ENCODE peak calls at places on chromosomes 4 and X, in ten cellular contexts. I, H, Y, B, L, J, N, F, K and D are unnamed samples.

GRCh38 chrX:39972340-39972739 is 125.4 kb downstream of the BCOR start:
- DNase-seq in I (no peak), H (no peak), Y (no peak), B (peak; percentile 42), L (no peak), J (no peak), N (no peak), F (no peak), K (no peak), D (no peak)

GRCh38 chrX:39460491-39460890 is 637.3 kb downstream of the BCOR start:
- DNase-seq in I (no peak), H (no peak), Y (no peak), B (no peak), L (no peak), J (no peak), N (no peak), F (no peak), K (no peak), D (no peak)

GRCh38 chrX:150323020-150323419 is 40.1 kb upstream of the MAMLD1 start:
- DNase-seq in I (no peak), H (no peak), Y (no peak), B (no peak), L (no peak), J (no peak), N (no peak), F (no peak), K (no peak), D (no peak)

GRCh38 chr4:148986951-148987350 is 544.7 kb upstream of the NR3C2 start:
- DNase-seq in I (no peak), H (no peak), Y (no peak), B (no peak), L (no peak), J (no peak), N (no peak), F (no peak), K (no peak), D (no peak)

GRCh38 chrX:124239911-124240310 is 92.5 kb upstream of the TEX13D start:
- DNase-seq in I (no peak), H (peak; percentile 51), Y (peak; percentile 32), B (no peak), L (no peak), J (no peak), N (no peak), F (peak; percentile 50), K (no peak), D (no peak)

GRCh38 chr4:105933083-105933482 is 37.8 kb downstream of the NPNT start:
- DNase-seq in I (no peak), H (no peak), Y (no peak), B (no peak), L (peak; percentile 9), J (no peak), N (no peak), F (no peak), K (no peak), D (no peak)

GRCh38 chrX:45715787-45716186 is 515.1 kb upstream of the DIPK2B start:
- DNase-seq in I (no peak), H (no peak), Y (no peak), B (no peak), L (no peak), J (no peak), N (no peak), F (no peak), K (no peak), D (no peak)

GRCh38 chr4:122525865-122526264 is 69.3 kb upstream of the IL2 start:
- DNase-seq in I (no peak), H (no peak), Y (no peak), B (no peak), L (no peak), J (no peak), N (no peak), F (no peak), K (no peak), D (no peak)

GRCh38 chr4:166726832-166727231 is 507.5 kb downstream of the SPOCK3 start:
- DNase-seq in I (no peak), H (no peak), Y (no peak), B (no peak), L (no peak), J (no peak), N (no peak), F (no peak), K (no peak), D (no peak)

GRCh38 chr4:168153596-168154440 is 61.5 kb downstream of the ANXA10 start:
- DNase-seq in I (peak; percentile 65), H (peak; percentile 13), Y (peak; percentile 57), B (peak; percentile 40), L (peak; percentile 88), J (peak; percentile 38), N (peak; percentile 43), F (peak; percentile 66), K (no peak), D (peak; percentile 32)

GRCh38 chrX:13258725-13259124 is 61.1 kb downstream of the ATXN3L start:
- DNase-seq in I (no peak), H (no peak), Y (no peak), B (no peak), L (no peak), J (no peak), N (no peak), F (no peak), K (no peak), D (no peak)

GRCh38 chr4:138181288-138181687 is 60.9 kb downstream of the SLC7A11 start:
- DNase-seq in I (no peak), H (no peak), Y (no peak), B (no peak), L (no peak), J (no peak), N (peak; percentile 29), F (no peak), K (no peak), D (no peak)

GRCh38 chrX:10138726-10139125 is 18.0 kb upstream of the CLCN4 start:
- DNase-seq in I (no peak), H (no peak), Y (no peak), B (no peak), L (no peak), J (no peak), N (no peak), F (no peak), K (peak; percentile 77), D (no peak)

GRCh38 chr4:57102050-57102564 is 8.1 kb downstream of the IGFBP7 start:
- DNase-seq in I (no peak), H (no peak), Y (no peak), B (peak; percentile 34), L (no peak), J (no peak), N (peak; percentile 68), F (no peak), K (no peak), D (no peak)

GRCh38 chr4:187283306-187283705 is 559.6 kb upstream of the FAT1 start:
- DNase-seq in I (no peak), H (no peak), Y (no peak), B (peak; percentile 17), L (no peak), J (no peak), N (no peak), F (no peak), K (no peak), D (no peak)

GRCh38 chr4:141645611-141646340 is 9.4 kb downstream of the IL15 start:
- DNase-seq in I (no peak), H (no peak), Y (no peak), B (peak; percentile 53), L (no peak), J (no peak), N (no peak), F (no peak), K (no peak), D (no peak)

GRCh38 chrX:6095469-6095868 is 133.2 kb downstream of the NLGN4X start:
- DNase-seq in I (no peak), H (no peak), Y (no peak), B (no peak), L (peak; percentile 0), J (no peak), N (no peak), F (no peak), K (no peak), D (no peak)

GRCh38 chr4:99430106-99430505 is 5.0 kb downstream of the ADH7 start:
- DNase-seq in I (no peak), H (no peak), Y (no peak), B (no peak), L (no peak), J (peak; percentile 52), N (no peak), F (no peak), K (no peak), D (no peak)

GRCh38 chr4:4848540-4848939 is 10.9 kb upstream of the MSX1 start:
- DNase-seq in I (no peak), H (no peak), Y (no peak), B (no peak), L (no peak), J (no peak), N (no peak), F (no peak), K (peak; percentile 68), D (no peak)

GRCh38 chr4:147994491-147995385 is 262.9 kb downstream of the ARHGAP10 start:
- DNase-seq in I (no peak), H (no peak), Y (no peak), B (no peak), L (no peak), J (no peak), N (no peak), F (no peak), K (no peak), D (no peak)

GRCh38 chr4:189364032-189364449 is 576.6 kb upstream of the FRG1 start:
- DNase-seq in I (no peak), H (no peak), Y (no peak), B (no peak), L (no peak), J (no peak), N (no peak), F (no peak), K (no peak), D (no peak)

GRCh38 chr4:48379587-48380140 is 38.3 kb downstream of the SLAIN2 start:
- DNase-seq in I (no peak), H (no peak), Y (no peak), B (no peak), L (no peak), J (no peak), N (no peak), F (no peak), K (no peak), D (no peak)

GRCh38 chr4:103207673-103208072 is 9.5 kb upstream of the CENPE start:
- DNase-seq in I (no peak), H (no peak), Y (no peak), B (no peak), L (peak; percentile 17), J (peak; percentile 2), N (no peak), F (no peak), K (no peak), D (no peak)

GRCh38 chrX:152601848-152602616 is 35.7 kb upstream of the GABRQ start:
- DNase-seq in I (no peak), H (no peak), Y (peak; percentile 1), B (no peak), L (peak; percentile 26), J (peak; percentile 5), N (no peak), F (no peak), K (no peak), D (no peak)

GRCh38 chrX:102832661-102833060 is 104.4 kb upstream of the RAB40AL start:
- DNase-seq in I (no peak), H (no peak), Y (no peak), B (peak; percentile 27), L (peak; percentile 0), J (peak; percentile 12), N (no peak), F (no peak), K (no peak), D (no peak)